ENCODE peak calls at places on chromosomes 3 and 15, in eight cellular contexts. S is K562, G is HCT116, V is GM12878, A is H1, T is HepG2, I is SK-N-SH, D is GM23338. K is an unnamed sample. For H4K20me1, the result is how much of the 10 kb centered on the place peaks cover.

GRCh38 chr3:111667621-111668239 is 72.6 kb upstream of the ZBED2 start:
- DNase-seq in S (no peak), G (no peak), V (peak), A (no peak), T (no peak), I (no peak), D (no peak), K (peak)

GRCh38 chr15:33311312-33311971 is 675 bp downstream of the RYR3 start:
- DNase-seq in S (no peak), G (no peak), V (no peak), A (peak), T (no peak), I (peak), D (peak), K (no peak)

GRCh38 chr3:164806188-164806587 is 272.1 kb downstream of the SI start:
- DNase-seq in S (no peak), G (no peak), V (no peak), A (no peak), T (no peak), I (no peak), D (peak), K (no peak)

GRCh38 chr3:132418916-132419315 is 1.6 kb downstream of the DNAJC13 start:
- DNase-seq in S (no peak), G (no peak), V (no peak), A (no peak), T (no peak), I (no peak), D (no peak), K (peak)

GRCh38 chr15:69391046-69391757 is 22.9 kb upstream of the KIF23 start:
- DNase-seq in S (no peak), G (no peak), V (no peak), A (peak), T (no peak), I (no peak), D (no peak), K (no peak)

GRCh38 chr15:69194854-69195253 is 34.4 kb downstream of the GLCE start:
- DNase-seq in S (no peak), G (no peak), V (no peak), A (no peak), T (peak), I (no peak), D (no peak), K (peak)

GRCh38 chr15:80803580-80804525 is 24.7 kb downstream of the CEMIP start:
- DNase-seq in S (no peak), G (no peak), V (no peak), A (no peak), T (no peak), I (no peak), D (no peak), K (no peak)

GRCh38 chr3:150251654-150252053 is 156.4 kb upstream of the TSC22D2 start:
- DNase-seq in S (no peak), G (no peak), V (no peak), A (no peak), T (no peak), I (no peak), D (no peak), K (peak)

GRCh38 chr15:57446393-57446792 is 70.1 kb downstream of the CGNL1 start:
- DNase-seq in S (no peak), G (no peak), V (no peak), A (no peak), T (no peak), I (no peak), D (no peak), K (no peak)

GRCh38 chr3:184388164-184388935 is 8.5 kb downstream of the CHRD start:
- DNase-seq in S (no peak), G (no peak), V (no peak), A (no peak), T (no peak), I (no peak), D (no peak), K (no peak)

GRCh38 chr15:68227806-68228142 is 1.8 kb downstream of the CLN6 start:
- DNase-seq in S (peak), G (no peak), V (no peak), A (no peak), T (no peak), I (peak), D (no peak), K (no peak)

GRCh38 chr3:12585970-12586369 is 29.1 kb downstream of the MKRN2 start:
- DNase-seq in S (no peak), G (no peak), V (peak), A (no peak), T (no peak), I (no peak), D (no peak), K (no peak)
- H4K20me1 ChIP-seq in S (under half), G (under half), V (under half), A (under half), T (under half), I (under half), D (under half), K (under half)

DNA sequence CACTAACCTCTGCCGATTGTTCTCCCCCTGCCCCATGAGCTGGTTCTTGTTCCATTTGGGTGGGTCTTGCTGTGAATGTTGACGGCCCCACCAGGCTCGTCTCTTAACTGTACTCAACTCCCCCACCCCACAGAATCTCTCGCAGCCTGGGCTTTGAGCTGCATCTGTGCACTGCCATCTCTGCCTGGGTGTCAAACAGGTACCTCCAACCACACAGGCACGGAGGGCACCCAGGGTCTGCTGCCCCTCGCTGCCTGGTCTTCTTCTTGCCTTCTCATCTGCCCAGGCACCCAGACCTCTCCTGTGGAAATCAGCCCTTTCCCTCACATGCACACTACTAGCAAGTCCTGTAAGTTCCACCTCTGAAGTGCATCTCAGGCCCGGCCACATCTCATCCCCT is 10.1 kb downstream of the TLR9 start:
- DNase-seq in S (no peak), G (no peak), V (no peak), A (no peak), T (no peak), I (no peak), D (no peak), K (no peak)
- TF ChIP-seq POLR2AphosphoS5 in S (no peak), G (no peak), V (no peak), A (no peak), T (no peak), I (no peak), D (no peak), K (no peak)

DNA sequence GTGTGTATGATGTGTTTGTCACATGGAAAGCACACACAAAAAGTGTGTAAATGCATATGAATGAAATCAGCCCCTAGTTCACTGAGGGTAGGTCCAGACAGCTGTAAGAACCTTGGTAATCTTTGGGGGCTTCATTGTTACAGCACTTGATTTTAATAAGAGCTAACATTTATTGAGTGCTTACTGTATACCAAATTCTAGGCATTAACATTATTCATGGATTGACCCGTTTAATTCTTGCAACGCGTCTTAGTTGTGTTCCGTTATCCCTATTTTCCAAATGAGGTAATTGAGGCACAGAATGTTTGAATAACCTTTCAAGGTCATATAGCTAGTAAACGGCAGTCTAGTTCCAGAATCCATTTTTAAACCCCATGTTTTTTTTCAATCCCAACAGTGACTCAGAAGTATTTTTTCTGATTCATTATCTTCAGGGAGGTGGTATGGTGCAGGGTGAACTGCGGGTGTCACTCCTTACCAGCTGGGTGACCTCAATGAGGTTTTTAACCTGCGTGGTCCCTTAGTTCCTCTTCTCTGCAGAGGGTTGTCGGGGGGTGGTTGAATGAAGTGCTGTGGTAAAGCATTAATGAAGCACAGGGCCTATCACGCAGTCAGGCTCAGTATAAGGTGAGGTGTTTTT is 14.2 kb downstream of the RAB8B start:
- DNase-seq in S (peak), G (no peak), V (no peak), A (no peak), T (no peak), I (no peak), D (no peak), K (no peak)
- H4K20me1 ChIP-seq in S (under half), G (under half), V (under half), A (under half), T (under half), I (under half), D (under half), K (under half)

DNA sequence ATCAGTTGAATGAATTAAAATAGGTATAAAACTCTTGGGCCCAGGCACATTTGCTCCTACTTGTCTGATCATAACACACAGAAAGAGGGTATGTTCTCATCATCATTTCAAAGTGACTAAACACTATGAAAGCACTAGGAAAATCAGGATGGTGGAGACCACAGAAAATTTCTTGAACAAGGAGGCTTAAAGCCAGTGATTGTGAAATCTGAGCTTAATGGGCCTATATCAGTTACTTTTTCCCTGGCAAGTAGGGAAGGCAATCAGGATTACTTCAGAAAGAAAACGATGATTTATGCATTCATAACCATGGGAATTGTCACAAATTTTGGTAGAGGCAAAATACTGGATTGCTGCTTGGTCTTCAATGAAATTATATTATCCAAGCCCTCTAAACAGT is 434.4 kb upstream of the CNTN4 start:
- DNase-seq in S (no peak), G (no peak), V (no peak), A (no peak), T (no peak), I (no peak), D (no peak), K (no peak)
- TF ChIP-seq POLR2AphosphoS5 in S (no peak), G (no peak), V (no peak), A (no peak), T (no peak), I (no peak), D (no peak), K (no peak)

GRCh38 chr3:9898467-9899229 is 4.0 kb upstream of the IL17RE start:
- DNase-seq in S (no peak), G (no peak), V (no peak), A (no peak), T (peak), I (no peak), D (no peak), K (no peak)
- H4K20me1 ChIP-seq in S (under half), G (under half), V (under half), A (under half), T (under half), I (under half), D (under half), K (under half)

GRCh38 chr3:71304684-71305083 is 278.8 kb downstream of the FOXP1 start:
- DNase-seq in S (no peak), G (no peak), V (no peak), A (no peak), T (peak), I (no peak), D (peak), K (peak)

GRCh38 chr3:71304261-71304646 is 279.3 kb downstream of the FOXP1 start:
- DNase-seq in S (no peak), G (no peak), V (no peak), A (no peak), T (no peak), I (no peak), D (peak), K (no peak)

GRCh38 chr3:71307884-71308697 is 275.4 kb downstream of the FOXP1 start:
- DNase-seq in S (no peak), G (no peak), V (no peak), A (no peak), T (no peak), I (no peak), D (no peak), K (peak)

GRCh38 chr3:71303627-71304260 is 279.8 kb downstream of the FOXP1 start:
- DNase-seq in S (no peak), G (no peak), V (no peak), A (no peak), T (no peak), I (no peak), D (peak), K (peak)

GRCh38 chr3:71305246-71306206 is 278.0 kb downstream of the FOXP1 start:
- DNase-seq in S (no peak), G (no peak), V (no peak), A (peak), T (peak), I (no peak), D (peak), K (peak)
- TF ChIP-seq POLR2AphosphoS5 in S (no peak), G (no peak), V (no peak), A (peak), T (peak), I (no peak), D (no peak), K (no peak)

GRCh38 chr15:77738441-77739437 is 106.0 kb upstream of the LINGO1 start:
- DNase-seq in S (no peak), G (no peak), V (no peak), A (peak), T (no peak), I (no peak), D (peak), K (no peak)

GRCh38 chr15:77739591-77740378 is 107.1 kb upstream of the LINGO1 start:
- DNase-seq in S (no peak), G (no peak), V (no peak), A (peak), T (no peak), I (no peak), D (peak), K (no peak)

GRCh38 chr15:77738038-77738370 is 105.3 kb upstream of the LINGO1 start:
- DNase-seq in S (peak), G (no peak), V (no peak), A (no peak), T (no peak), I (no peak), D (no peak), K (no peak)

GRCh38 chr15:77734306-77734705 is 101.6 kb upstream of the LINGO1 start:
- DNase-seq in S (peak), G (no peak), V (no peak), A (no peak), T (no peak), I (no peak), D (no peak), K (no peak)

DNA sequence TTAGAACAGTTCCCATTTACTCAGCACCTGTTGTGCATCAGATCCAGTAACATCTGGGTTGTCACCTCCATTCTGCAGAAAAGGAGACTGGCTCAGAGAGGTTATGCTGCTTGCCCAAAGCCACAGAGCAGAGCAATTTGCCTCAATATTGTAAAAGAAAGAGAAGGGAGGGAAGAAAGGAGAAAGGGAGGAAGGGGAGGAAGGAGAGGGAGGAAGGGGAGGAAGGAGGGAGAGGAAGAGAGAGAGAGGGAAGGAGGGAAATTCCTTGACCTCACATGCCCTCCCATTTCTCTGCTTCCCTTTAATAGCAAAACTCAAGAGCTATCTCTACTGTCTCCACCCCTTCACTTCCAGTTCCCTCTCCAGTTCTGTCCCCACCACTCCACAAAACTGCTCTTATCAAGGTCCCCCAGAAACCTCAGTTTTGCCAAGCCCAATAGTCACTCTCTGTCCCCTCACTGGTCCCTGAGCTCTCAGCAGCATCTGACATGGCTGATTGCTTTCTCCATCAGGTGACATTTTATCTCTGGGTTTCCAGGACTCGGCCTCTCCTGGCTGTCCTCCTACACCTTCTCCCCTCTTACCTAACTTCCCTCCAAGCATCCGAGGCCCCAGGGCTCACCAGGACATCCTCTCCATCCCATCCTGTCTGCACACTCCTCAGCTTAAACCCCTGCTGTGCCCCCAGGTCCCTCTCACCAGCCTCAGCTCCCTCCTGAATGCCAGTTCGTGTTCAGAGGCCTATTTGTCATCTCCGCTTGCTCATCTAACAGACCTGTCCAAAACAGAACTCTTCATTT is 104.7 kb upstream of the LINGO1 start:
- DNase-seq in S (peak), G (no peak), V (no peak), A (no peak), T (no peak), I (no peak), D (no peak), K (no peak)
- H4K20me1 ChIP-seq in S (under half), G (under half), V (under half), A (under half), T (under half), I (under half), D (under half), K (under half)

K was measured in endothelial cell of umbilical vein.